ENCODE peak calls at places on chromosome 6, in eight cellular contexts. One of them, this sample, is unnamed.

GRCh38 chr6:157240059-157240959 is 83.0 kb downstream of the TMEM242 start:
- DNase-seq in hypothalamus: no peak
- DNase-seq in CD4-positive, alpha-beta T cell: no peak
- DNase-seq in IMR-90: peak
- DNase-seq in caudate nucleus: no peak
- DNase-seq in progenitor cell of endocrine pancreas: peak
- DNase-seq in activated effector memory CD4-positive, alpha-beta T cell treated with Interleukin-2 at 50 U/mL for 16 hours: no peak
- DNase-seq in C1 segment of cervical spinal cord: no peak
- DNase-seq in this sample: peak

GRCh38 chr6:47698342-47698787 is at the start of gene ADGRF4:
- DNase-seq in hypothalamus: no peak
- DNase-seq in CD4-positive, alpha-beta T cell: no peak
- DNase-seq in IMR-90: peak
- DNase-seq in caudate nucleus: no peak
- DNase-seq in progenitor cell of endocrine pancreas: no peak
- DNase-seq in activated effector memory CD4-positive, alpha-beta T cell treated with Interleukin-2 at 50 U/mL for 16 hours: no peak
- DNase-seq in C1 segment of cervical spinal cord: no peak
- DNase-seq in this sample: no peak

GRCh38 chr6:111925296-111925695 is 52.0 kb upstream of the FYN start:
- DNase-seq in hypothalamus: no peak
- DNase-seq in CD4-positive, alpha-beta T cell: no peak
- DNase-seq in IMR-90: peak
- DNase-seq in caudate nucleus: no peak
- DNase-seq in progenitor cell of endocrine pancreas: no peak
- DNase-seq in activated effector memory CD4-positive, alpha-beta T cell treated with Interleukin-2 at 50 U/mL for 16 hours: no peak
- DNase-seq in C1 segment of cervical spinal cord: no peak
- DNase-seq in this sample: no peak

GRCh38 chr6:111642463-111643158 is 36.9 kb upstream of the TRAF3IP2 start:
- DNase-seq in hypothalamus: peak
- DNase-seq in CD4-positive, alpha-beta T cell: no peak
- DNase-seq in IMR-90: peak
- DNase-seq in caudate nucleus: no peak
- DNase-seq in progenitor cell of endocrine pancreas: no peak
- DNase-seq in activated effector memory CD4-positive, alpha-beta T cell treated with Interleukin-2 at 50 U/mL for 16 hours: no peak
- DNase-seq in C1 segment of cervical spinal cord: no peak
- DNase-seq in this sample: no peak

GRCh38 chr6:102907181-102907580 is 1513.7 kb downstream of the GRIK2 start:
- DNase-seq in hypothalamus: no peak
- DNase-seq in CD4-positive, alpha-beta T cell: no peak
- DNase-seq in IMR-90: no peak
- DNase-seq in caudate nucleus: no peak
- DNase-seq in progenitor cell of endocrine pancreas: no peak
- DNase-seq in activated effector memory CD4-positive, alpha-beta T cell treated with Interleukin-2 at 50 U/mL for 16 hours: no peak
- DNase-seq in C1 segment of cervical spinal cord: no peak
- DNase-seq in this sample: peak

GRCh38 chr6:160278786-160279310 is 20.2 kb upstream of the SLC22A2 start:
- DNase-seq in hypothalamus: no peak
- DNase-seq in CD4-positive, alpha-beta T cell: no peak
- DNase-seq in IMR-90: no peak
- DNase-seq in caudate nucleus: no peak
- DNase-seq in progenitor cell of endocrine pancreas: no peak
- DNase-seq in activated effector memory CD4-positive, alpha-beta T cell treated with Interleukin-2 at 50 U/mL for 16 hours: no peak
- DNase-seq in C1 segment of cervical spinal cord: no peak
- DNase-seq in this sample: no peak

GRCh38 chr6:117548797-117549301 is 53.5 kb downstream of the GOPC start:
- DNase-seq in hypothalamus: no peak
- DNase-seq in CD4-positive, alpha-beta T cell: no peak
- DNase-seq in IMR-90: peak
- DNase-seq in caudate nucleus: no peak
- DNase-seq in progenitor cell of endocrine pancreas: no peak
- DNase-seq in activated effector memory CD4-positive, alpha-beta T cell treated with Interleukin-2 at 50 U/mL for 16 hours: peak
- DNase-seq in C1 segment of cervical spinal cord: no peak
- DNase-seq in this sample: no peak

GRCh38 chr6:6270948-6271347 is 49.5 kb downstream of the F13A1 start:
- DNase-seq in hypothalamus: no peak
- DNase-seq in CD4-positive, alpha-beta T cell: no peak
- DNase-seq in IMR-90: no peak
- DNase-seq in caudate nucleus: no peak
- DNase-seq in progenitor cell of endocrine pancreas: no peak
- DNase-seq in activated effector memory CD4-positive, alpha-beta T cell treated with Interleukin-2 at 50 U/mL for 16 hours: no peak
- DNase-seq in C1 segment of cervical spinal cord: no peak
- DNase-seq in this sample: no peak

GRCh38 chr6:121305957-121306607 is 28.2 kb downstream of the TBC1D32 start:
- DNase-seq in hypothalamus: no peak
- DNase-seq in CD4-positive, alpha-beta T cell: no peak
- DNase-seq in IMR-90: peak
- DNase-seq in caudate nucleus: no peak
- DNase-seq in progenitor cell of endocrine pancreas: no peak
- DNase-seq in activated effector memory CD4-positive, alpha-beta T cell treated with Interleukin-2 at 50 U/mL for 16 hours: no peak
- DNase-seq in C1 segment of cervical spinal cord: no peak
- DNase-seq in this sample: no peak

GRCh38 chr6:55868910-55869479 is 6.4 kb downstream of the BMP5 start:
- DNase-seq in hypothalamus: no peak
- DNase-seq in CD4-positive, alpha-beta T cell: no peak
- DNase-seq in IMR-90: peak
- DNase-seq in caudate nucleus: no peak
- DNase-seq in progenitor cell of endocrine pancreas: no peak
- DNase-seq in activated effector memory CD4-positive, alpha-beta T cell treated with Interleukin-2 at 50 U/mL for 16 hours: no peak
- DNase-seq in C1 segment of cervical spinal cord: no peak
- DNase-seq in this sample: no peak